ENCODE peak calls at places on chromosome X, in nine cellular contexts. One of them, this sample, is unnamed. For H3K9me3, the result is how much of the 10 kb centered on the place peaks cover.

GRCh38 chrX:47690175-47690574 is 31.2 kb upstream of the UXT start:
- DNase-seq in OCI-LY7: no peak
- DNase-seq in tibial nerve: no peak
- DNase-seq in right atrium auricular region: no peak
- DNase-seq in Peyer's patch: no peak
- DNase-seq in SK-N-SH: no peak
- DNase-seq in heart left ventricle: no peak
- DNase-seq in breast epithelium: no peak
- DNase-seq in osteoblast: no peak
- DNase-seq in this sample: no peak

GRCh38 chrX:32451954-32452518 is 759.3 kb downstream of the DMD start:
- DNase-seq in OCI-LY7: no peak
- DNase-seq in osteoblast: no peak
- DNase-seq in breast epithelium: no peak
- DNase-seq in heart left ventricle: no peak
- DNase-seq in SK-N-SH: no peak
- DNase-seq in Peyer's patch: no peak
- DNase-seq in right atrium auricular region: no peak
- DNase-seq in tibial nerve: no peak
- DNase-seq in this sample: no peak

GRCh38 chrX:71251456-71251973 is 2.4 kb downstream of the ZMYM3 start:
- DNase-seq in osteoblast: peak
- DNase-seq in SK-N-SH: no peak
- DNase-seq in OCI-LY7: no peak
- DNase-seq in breast epithelium: no peak
- DNase-seq in right atrium auricular region: no peak
- DNase-seq in Peyer's patch: no peak
- DNase-seq in tibial nerve: no peak
- DNase-seq in heart left ventricle: no peak
- DNase-seq in this sample: no peak

GRCh38 chrX:13152511-13152868 is 108.1 kb upstream of the FAM9C start:
- DNase-seq in heart left ventricle: no peak
- DNase-seq in breast epithelium: no peak
- DNase-seq in tibial nerve: no peak
- DNase-seq in osteoblast: no peak
- DNase-seq in OCI-LY7: no peak
- DNase-seq in Peyer's patch: no peak
- DNase-seq in SK-N-SH: no peak
- DNase-seq in right atrium auricular region: no peak
- DNase-seq in this sample: no peak

GRCh38 chrX:926991-927390 is 285.5 kb downstream of the CRLF2 start:
- DNase-seq in osteoblast: no peak
- DNase-seq in tibial nerve: no peak
- DNase-seq in heart left ventricle: no peak
- DNase-seq in right atrium auricular region: no peak
- DNase-seq in OCI-LY7: no peak
- DNase-seq in breast epithelium: no peak
- DNase-seq in SK-N-SH: no peak
- DNase-seq in Peyer's patch: no peak
- DNase-seq in this sample: no peak

GRCh38 chrX:82127228-82128123 is 925.6 kb downstream of the SH3BGRL start:
- DNase-seq in SK-N-SH: no peak
- DNase-seq in OCI-LY7: no peak
- DNase-seq in right atrium auricular region: no peak
- DNase-seq in heart left ventricle: no peak
- DNase-seq in osteoblast: no peak
- DNase-seq in Peyer's patch: no peak
- DNase-seq in breast epithelium: no peak
- DNase-seq in tibial nerve: no peak
- DNase-seq in this sample: no peak

GRCh38 chrX:70219938-70220764 is 14.3 kb upstream of the AWAT1 start:
- DNase-seq in osteoblast: peak
- DNase-seq in SK-N-SH: no peak
- DNase-seq in tibial nerve: peak
- DNase-seq in breast epithelium: no peak
- DNase-seq in Peyer's patch: no peak
- DNase-seq in heart left ventricle: no peak
- DNase-seq in OCI-LY7: no peak
- DNase-seq in right atrium auricular region: no peak
- DNase-seq in this sample: no peak

GRCh38 chrX:30615229-30615628 is 37.7 kb upstream of the TASL start:
- DNase-seq in heart left ventricle: no peak
- DNase-seq in Peyer's patch: no peak
- DNase-seq in breast epithelium: no peak
- DNase-seq in SK-N-SH: no peak
- DNase-seq in OCI-LY7: no peak
- DNase-seq in tibial nerve: no peak
- DNase-seq in osteoblast: no peak
- DNase-seq in right atrium auricular region: no peak
- DNase-seq in this sample: no peak

GRCh38 chrX:13283512-13283911 is 36.3 kb downstream of the ATXN3L start:
- DNase-seq in Peyer's patch: no peak
- DNase-seq in breast epithelium: no peak
- DNase-seq in osteoblast: no peak
- DNase-seq in SK-N-SH: no peak
- DNase-seq in OCI-LY7: peak
- DNase-seq in tibial nerve: no peak
- DNase-seq in right atrium auricular region: no peak
- DNase-seq in heart left ventricle: no peak
- DNase-seq in this sample: no peak

DNA sequence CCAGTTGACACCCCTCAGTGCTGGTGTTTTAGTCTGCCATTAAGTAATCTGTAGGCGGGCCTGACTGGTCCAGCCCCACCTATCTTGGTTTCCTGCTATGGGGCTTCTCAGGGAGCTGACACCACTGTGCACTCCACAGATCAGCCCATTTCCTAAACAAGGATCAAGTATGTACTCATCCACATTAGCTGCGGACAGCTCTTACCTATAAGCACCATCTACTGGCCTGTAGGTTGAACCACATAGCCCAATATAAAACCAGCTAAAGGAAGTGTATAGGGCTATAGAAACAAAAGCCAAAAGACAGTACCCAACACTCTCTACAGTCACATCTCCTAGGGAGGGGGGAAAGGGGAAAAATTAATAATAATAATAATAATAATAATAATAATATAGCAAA is 353.5 kb upstream of the CXorf51B start:
- DNase-seq in osteoblast: no peak
- DNase-seq in heart left ventricle: no peak
- DNase-seq in Peyer's patch: no peak
- DNase-seq in SK-N-SH: no peak
- DNase-seq in OCI-LY7: no peak
- DNase-seq in right atrium auricular region: no peak
- DNase-seq in tibial nerve: no peak
- DNase-seq in breast epithelium: no peak
- DNase-seq in this sample: no peak
- H3K9me3 ChIP-seq in osteoblast: under half
- H3K9me3 ChIP-seq in heart left ventricle: under half
- H3K9me3 ChIP-seq in Peyer's patch: under half
- H3K9me3 ChIP-seq in SK-N-SH: under half
- H3K9me3 ChIP-seq in OCI-LY7: under half
- H3K9me3 ChIP-seq in right atrium auricular region: under half
- H3K9me3 ChIP-seq in tibial nerve: under half
- H3K9me3 ChIP-seq in breast epithelium: under half
- H3K9me3 ChIP-seq in this sample: under half

DNA sequence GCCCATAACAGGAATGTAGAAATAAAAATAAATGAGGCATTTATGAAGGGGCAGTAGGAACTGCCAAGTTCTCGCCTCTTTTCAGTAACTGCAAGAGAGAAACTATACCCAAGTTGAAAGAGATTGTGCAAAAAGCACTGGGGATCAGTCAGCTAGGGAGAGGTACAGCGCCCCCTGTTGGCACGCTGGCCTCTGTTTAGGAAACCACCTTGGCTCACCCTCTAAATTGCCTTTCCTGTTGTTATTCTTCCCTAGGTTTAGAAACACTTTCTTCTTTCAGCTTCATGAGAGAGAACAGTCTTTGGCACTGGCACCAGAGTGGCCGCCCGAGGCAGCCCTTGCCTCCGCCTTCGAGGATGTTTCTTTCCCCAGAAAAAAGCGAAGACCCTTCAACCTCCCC is 348.5 kb downstream of the MID1IP1 start:
- DNase-seq in breast epithelium: peak
- DNase-seq in SK-N-SH: no peak
- DNase-seq in Peyer's patch: peak
- DNase-seq in OCI-LY7: peak
- DNase-seq in tibial nerve: peak
- DNase-seq in heart left ventricle: peak
- DNase-seq in right atrium auricular region: peak
- DNase-seq in osteoblast: no peak
- DNase-seq in this sample: peak
- TF ChIP-seq CTCF in breast epithelium: peak
- TF ChIP-seq CTCF in SK-N-SH: peak
- TF ChIP-seq CTCF in Peyer's patch: peak
- TF ChIP-seq CTCF in OCI-LY7: peak
- TF ChIP-seq CTCF in tibial nerve: peak
- TF ChIP-seq CTCF in heart left ventricle: peak
- TF ChIP-seq CTCF in right atrium auricular region: peak
- TF ChIP-seq CTCF in osteoblast: peak
- TF ChIP-seq CTCF in this sample: peak

DNA sequence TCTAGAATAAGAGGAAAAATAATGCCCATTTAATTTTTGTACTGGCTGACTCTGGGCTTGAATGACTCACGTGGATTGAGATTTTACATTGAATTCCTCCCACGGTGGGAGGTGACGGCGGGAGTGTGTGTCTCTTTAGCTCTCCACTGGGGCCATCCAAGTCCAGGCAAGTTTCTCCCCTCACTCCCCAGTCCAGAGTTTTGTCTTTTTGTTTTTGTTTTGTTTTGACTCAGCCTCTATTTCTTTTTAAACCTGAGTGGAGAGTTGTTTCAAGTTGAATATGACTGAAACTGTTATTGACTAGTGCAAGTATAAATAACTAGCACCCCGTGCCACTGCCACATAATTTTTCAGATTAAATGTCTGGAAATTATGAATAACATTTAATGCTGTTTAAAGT is 13.6 kb downstream of the CHST7 start:
- DNase-seq in SK-N-SH: no peak
- DNase-seq in Peyer's patch: no peak
- DNase-seq in tibial nerve: no peak
- DNase-seq in osteoblast: no peak
- DNase-seq in right atrium auricular region: no peak
- DNase-seq in heart left ventricle: no peak
- DNase-seq in breast epithelium: no peak
- DNase-seq in OCI-LY7: no peak
- DNase-seq in this sample: no peak
- H3K27ac ChIP-seq in SK-N-SH: peak
- H3K27ac ChIP-seq in Peyer's patch: peak
- H3K27ac ChIP-seq in tibial nerve: no peak
- H3K27ac ChIP-seq in osteoblast: peak
- H3K27ac ChIP-seq in right atrium auricular region: peak
- H3K27ac ChIP-seq in heart left ventricle: no peak
- H3K27ac ChIP-seq in breast epithelium: peak
- H3K27ac ChIP-seq in OCI-LY7: no peak
- H3K27ac ChIP-seq in this sample: no peak

DNA sequence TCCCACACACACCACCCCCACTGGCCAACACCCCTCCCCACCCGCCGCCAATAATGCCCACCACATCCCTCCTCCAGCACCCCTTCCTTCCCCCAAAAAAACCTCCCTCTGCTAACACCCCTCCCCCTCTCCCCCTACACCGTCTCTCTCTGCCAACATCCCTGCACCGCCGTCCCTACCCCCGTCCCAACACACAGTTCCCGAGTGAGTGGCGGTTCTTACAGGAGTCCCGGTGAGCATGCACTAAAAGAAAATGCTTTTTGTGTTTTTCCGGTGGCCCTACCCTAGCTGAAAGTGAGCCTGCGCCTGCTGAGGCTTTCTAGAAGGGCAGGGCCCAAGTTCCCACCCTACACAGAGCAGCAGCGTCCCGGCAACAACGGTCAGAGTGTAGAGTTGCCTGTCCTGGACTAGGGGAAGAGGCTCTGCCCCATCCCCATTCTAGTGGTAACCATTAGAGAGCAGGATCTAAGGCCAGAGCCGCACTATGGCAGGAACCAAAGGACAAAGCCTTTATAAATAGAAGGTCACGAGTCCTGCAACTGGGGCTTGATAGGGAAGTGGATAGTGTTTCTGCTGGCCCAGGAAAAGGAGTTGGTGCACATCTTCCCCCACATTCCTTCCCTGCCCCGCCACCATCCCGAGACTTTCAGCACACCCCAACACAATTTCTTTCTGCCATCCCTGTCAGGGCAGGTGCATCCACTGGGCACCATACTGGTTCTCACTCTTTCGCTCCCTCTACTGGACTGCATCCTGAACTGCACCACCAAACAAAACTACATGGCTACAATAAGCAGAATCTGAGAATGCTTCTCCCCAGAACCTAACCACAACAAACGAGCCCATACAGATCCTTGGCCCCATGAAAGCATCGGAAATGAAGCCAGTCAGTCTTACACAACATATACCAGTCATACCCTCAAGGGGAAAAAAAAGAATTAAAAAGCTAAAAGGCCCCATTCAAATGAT is 78.1 kb upstream of the PAGE3 start:
- DNase-seq in tibial nerve: peak
- DNase-seq in breast epithelium: no peak
- DNase-seq in OCI-LY7: peak
- DNase-seq in heart left ventricle: no peak
- DNase-seq in Peyer's patch: peak
- DNase-seq in osteoblast: no peak
- DNase-seq in SK-N-SH: peak
- DNase-seq in right atrium auricular region: no peak
- DNase-seq in this sample: peak
- H3K9me3 ChIP-seq in tibial nerve: under half
- H3K9me3 ChIP-seq in breast epithelium: under half
- H3K9me3 ChIP-seq in OCI-LY7: under half
- H3K9me3 ChIP-seq in heart left ventricle: under half
- H3K9me3 ChIP-seq in Peyer's patch: under half
- H3K9me3 ChIP-seq in osteoblast: under half
- H3K9me3 ChIP-seq in SK-N-SH: under half
- H3K9me3 ChIP-seq in right atrium auricular region: under half
- H3K9me3 ChIP-seq in this sample: under half

GRCh38 chrX:134764202-134764785 is 106.0 kb upstream of the PLAC1 start:
- DNase-seq in tibial nerve: no peak
- DNase-seq in heart left ventricle: no peak
- DNase-seq in Peyer's patch: no peak
- DNase-seq in osteoblast: peak
- DNase-seq in OCI-LY7: peak
- DNase-seq in right atrium auricular region: no peak
- DNase-seq in breast epithelium: no peak
- DNase-seq in SK-N-SH: peak
- DNase-seq in this sample: no peak
- TF ChIP-seq CTCF in tibial nerve: no peak
- TF ChIP-seq CTCF in heart left ventricle: no peak
- TF ChIP-seq CTCF in Peyer's patch: no peak
- TF ChIP-seq CTCF in osteoblast: peak
- TF ChIP-seq CTCF in OCI-LY7: peak
- TF ChIP-seq CTCF in right atrium auricular region: no peak
- TF ChIP-seq CTCF in breast epithelium: no peak
- TF ChIP-seq CTCF in SK-N-SH: peak
- TF ChIP-seq CTCF in this sample: no peak

DNA sequence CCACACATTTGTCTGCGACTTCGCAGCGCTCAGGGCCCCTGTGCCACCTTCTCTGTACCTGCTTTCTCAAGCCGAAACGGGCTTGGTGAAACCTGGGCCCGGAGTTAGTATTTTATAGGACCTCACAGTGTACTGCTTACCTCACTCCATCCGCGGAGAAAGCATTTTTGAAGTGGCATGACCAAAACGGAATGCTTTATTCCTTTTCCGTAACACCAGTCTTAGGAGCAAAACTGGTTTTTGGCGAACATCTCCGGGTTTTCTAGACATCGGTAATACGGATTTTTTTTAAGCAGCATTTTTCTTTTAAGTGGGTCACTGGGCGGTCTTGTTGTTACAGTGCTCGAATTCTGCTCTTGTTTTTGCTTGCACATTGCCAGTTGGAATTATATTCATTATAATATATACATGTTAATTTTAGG is 3.6 kb downstream of the ZIC3 start:
- DNase-seq in tibial nerve: no peak
- DNase-seq in Peyer's patch: no peak
- DNase-seq in heart left ventricle: no peak
- DNase-seq in breast epithelium: no peak
- DNase-seq in osteoblast: no peak
- DNase-seq in right atrium auricular region: no peak
- DNase-seq in SK-N-SH: no peak
- DNase-seq in OCI-LY7: no peak
- DNase-seq in this sample: no peak
- H3K27ac ChIP-seq in tibial nerve: no peak
- H3K27ac ChIP-seq in Peyer's patch: no peak
- H3K27ac ChIP-seq in heart left ventricle: no peak
- H3K27ac ChIP-seq in breast epithelium: no peak
- H3K27ac ChIP-seq in osteoblast: no peak
- H3K27ac ChIP-seq in right atrium auricular region: no peak
- H3K27ac ChIP-seq in SK-N-SH: no peak
- H3K27ac ChIP-seq in OCI-LY7: no peak
- H3K27ac ChIP-seq in this sample: no peak

This sample was measured in CD4-positive, alpha-beta T cell.